ENCODE peak calls at places on chromosome 4, in five cellular contexts. O is SK-N-SH, Z is K562, Q is A549, V is mesenchymal stem cell. I is an unnamed sample. For H3K4me1, the result is how much of the 10 kb centered on the place peaks cover.

GRCh38 chr4:7169134-7169533 is 23.2 kb upstream of the SORCS2 start:
- DNase-seq in O (no peak), Z (no peak), Q (no peak), V (no peak), I (no peak)

GRCh38 chr4:95086532-95086931 is 328.8 kb downstream of the BMPR1B start:
- DNase-seq in O (no peak), Z (no peak), Q (no peak), V (no peak), I (no peak)

GRCh38 chr4:15738877-15739276 is 36.0 kb downstream of the BST1 start:
- DNase-seq in O (no peak), Z (no peak), Q (no peak), V (no peak), I (no peak)

GRCh38 chr4:15303052-15303641 is 124.7 kb upstream of the C1QTNF7 start:
- DNase-seq in O (no peak), Z (no peak), Q (peak), V (peak), I (peak)

GRCh38 chr4:56123051-56123450 is 174.3 kb downstream of the CEP135 start:
- DNase-seq in O (no peak), Z (no peak), Q (no peak), V (no peak), I (no peak)

GRCh38 chr4:140703463-140703862 is 52.7 kb downstream of the TBC1D9 start:
- DNase-seq in O (no peak), Z (no peak), Q (no peak), V (no peak), I (no peak)

GRCh38 chr4:157792716-157793115 is 380.1 kb downstream of the GASK1B start:
- DNase-seq in O (no peak), Z (no peak), Q (no peak), V (no peak), I (no peak)

GRCh38 chr4:10184051-10184450 is 67.5 kb upstream of the WDR1 start:
- DNase-seq in O (no peak), Z (no peak), Q (no peak), V (no peak), I (no peak)

GRCh38 chr4:26048378-26048882 is 134.4 kb downstream of the SMIM20 start:
- DNase-seq in O (peak), Z (no peak), Q (no peak), V (peak), I (peak)

GRCh38 chr4:55635760-55636621 is at the start of gene NMU:
- DNase-seq in O (peak), Z (peak), Q (no peak), V (peak), I (no peak)

GRCh38 chr4:244471-244870 is 60.8 kb downstream of the ZNF732 start:
- DNase-seq in O (no peak), Z (peak), Q (no peak), V (peak), I (no peak)

GRCh38 chr4:159175165-159175988 is 72.5 kb downstream of the RAPGEF2 start:
- DNase-seq in O (peak), Z (peak), Q (peak), V (peak), I (peak)

GRCh38 chr4:112509243-112510190 is 6.5 kb downstream of the NEUROG2 start:
- DNase-seq in O (peak), Z (no peak), Q (no peak), V (no peak), I (no peak)

GRCh38 chr4:37762294-37763163 is 64.0 kb upstream of the PGM2 start:
- DNase-seq in O (no peak), Z (no peak), Q (no peak), V (peak), I (no peak)

GRCh38 chr4:95998311-95998710 is 158.4 kb downstream of the PDHA2 start:
- DNase-seq in O (no peak), Z (no peak), Q (no peak), V (peak), I (no peak)

GRCh38 chr4:19739101-19739651 is 512.5 kb upstream of the SLIT2 start:
- DNase-seq in O (no peak), Z (no peak), Q (no peak), V (peak), I (peak)

GRCh38 chr4:118345813-118346212 is 7.0 kb downstream of the PRSS12 start:
- DNase-seq in O (no peak), Z (no peak), Q (no peak), V (peak), I (no peak)

GRCh38 chr4:156763511-156763910 is 208.1 kb downstream of the PDGFC start:
- DNase-seq in O (peak), Z (no peak), Q (no peak), V (no peak), I (no peak)

GRCh38 chr4:47068986-47069385 is 37.6 kb downstream of the GABRB1 start:
- DNase-seq in O (no peak), Z (no peak), Q (no peak), V (no peak), I (no peak)

GRCh38 chr4:132642196-132642817 is 506.8 kb upstream of the PCDH10 start:
- DNase-seq in O (peak), Z (peak), Q (peak), V (peak), I (no peak)

GRCh38 chr4:25621027-25621930 is 34.4 kb upstream of the SLC34A2 start:
- DNase-seq in O (no peak), Z (no peak), Q (no peak), V (no peak), I (no peak)

GRCh38 chr4:175456131-175456530 is 355.9 kb downstream of the GPM6A start:
- DNase-seq in O (no peak), Z (no peak), Q (no peak), V (no peak), I (no peak)

GRCh38 chr4:21102667-21103066 is 402.4 kb downstream of the PACRGL start:
- DNase-seq in O (no peak), Z (no peak), Q (no peak), V (no peak), I (no peak)

GRCh38 chr4:92864176-92864575 is 560.4 kb downstream of the GRID2 start:
- DNase-seq in O (no peak), Z (no peak), Q (no peak), V (no peak), I (no peak)

GRCh38 chr4:81052119-81053068 is 21.9 kb downstream of the BMP3 start:
- DNase-seq in O (peak), Z (peak), Q (no peak), V (peak), I (peak)

GRCh38 chr4:26687728-26688127 is 103.8 kb downstream of the TBC1D19 start:
- DNase-seq in O (no peak), Z (no peak), Q (no peak), V (peak), I (no peak)

GRCh38 chr4:79576480-79576803 is 168.4 kb upstream of the GK2 start:
- DNase-seq in O (peak), Z (peak), Q (no peak), V (peak), I (no peak)

GRCh38 chr4:25551608-25552007 is 104.0 kb upstream of the SLC34A2 start:
- DNase-seq in O (no peak), Z (no peak), Q (no peak), V (no peak), I (no peak)

GRCh38 chr4:9685692-9686091 is 95.7 kb upstream of the DRD5 start:
- DNase-seq in O (no peak), Z (no peak), Q (no peak), V (no peak), I (no peak)

GRCh38 chr4:174438711-174439110 is 83.6 kb downstream of the HPGD start:
- DNase-seq in O (no peak), Z (no peak), Q (no peak), V (no peak), I (no peak)

GRCh38 chr4:106796866-106797265 is 239.2 kb downstream of the DKK2 start:
- DNase-seq in O (no peak), Z (no peak), Q (no peak), V (peak), I (no peak)

GRCh38 chr4:128570380-128570779 is 239.1 kb upstream of the JADE1 start:
- DNase-seq in O (no peak), Z (no peak), Q (no peak), V (peak), I (no peak)

GRCh38 chr4:183411291-183411861 is 33.1 kb upstream of the CDKN2AIP start:
- DNase-seq in O (no peak), Z (no peak), Q (no peak), V (no peak), I (peak)
- H3K27ac ChIP-seq in O (no peak), Z (no peak), Q (no peak), V (no peak), I (no peak)

DNA sequence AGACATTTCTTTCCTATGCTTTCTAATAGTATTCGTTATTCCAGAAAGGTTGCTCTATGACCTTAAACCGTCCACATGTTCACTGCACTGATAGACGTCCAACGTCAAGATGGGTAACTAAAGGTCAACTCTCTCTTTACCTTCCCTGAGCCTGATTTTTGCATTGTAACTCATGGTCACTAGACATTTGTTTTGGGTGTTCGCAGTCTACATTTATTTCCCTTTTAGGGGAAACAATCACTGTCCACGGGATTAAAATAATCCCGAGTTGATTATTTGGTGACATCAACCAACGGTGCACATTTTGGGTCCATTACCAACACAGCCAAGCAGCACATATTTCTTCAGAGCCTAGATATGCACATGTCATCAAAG is 540 bp upstream of the HADH start:
- DNase-seq in O (no peak), Z (no peak), Q (no peak), V (no peak), I (no peak)
- H3K4me1 ChIP-seq in O (under half), Z (under half), Q (under half), V (under half), I (under half)

DNA sequence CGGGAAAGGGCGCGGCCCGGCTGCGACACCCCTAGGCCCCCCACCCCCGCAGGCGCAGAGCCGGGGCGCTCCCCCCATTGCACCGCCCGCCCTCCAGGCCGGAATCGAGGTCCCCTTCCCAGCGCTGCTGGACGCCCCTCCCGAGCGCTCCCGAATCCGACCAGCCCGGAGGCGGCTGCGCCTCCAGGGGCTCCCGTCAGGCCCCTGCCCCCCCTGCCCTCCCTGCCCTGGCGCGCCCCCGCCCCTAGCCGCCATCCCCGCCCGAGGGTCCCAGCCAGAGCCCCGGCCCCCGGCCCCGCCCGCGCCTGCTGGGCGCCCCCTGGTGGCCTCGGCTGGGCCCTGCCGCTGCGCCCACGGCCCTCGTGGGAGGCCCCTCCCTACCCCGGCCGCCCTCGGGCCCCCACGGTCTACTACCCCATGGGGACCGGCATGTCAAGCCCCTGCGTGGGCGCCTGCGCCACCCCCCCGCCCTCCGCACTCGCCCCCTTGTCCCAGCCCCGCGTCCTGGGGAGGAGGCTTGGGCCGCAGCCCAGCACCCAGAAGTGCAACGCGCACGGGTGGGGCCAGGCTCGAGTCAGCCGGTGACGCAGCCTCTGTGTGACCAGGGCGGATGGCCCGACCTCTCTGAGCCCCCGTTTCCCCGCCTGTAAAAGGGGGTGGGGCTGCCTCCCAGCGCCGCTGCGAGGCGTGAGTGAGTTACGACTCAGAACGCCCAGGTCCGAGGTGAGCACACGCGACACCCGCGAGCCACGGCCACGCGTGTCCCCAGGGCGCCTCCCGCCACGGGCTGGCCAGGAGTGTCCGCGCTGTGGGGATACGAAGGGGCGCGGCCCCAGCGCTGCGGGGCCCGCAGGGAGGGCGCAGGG is 104.9 kb downstream of the FAM53A start:
- DNase-seq in O (peak), Z (peak), Q (peak), V (peak), I (no peak)
- H3K27ac ChIP-seq in O (no peak), Z (peak), Q (peak), V (no peak), I (no peak)

GRCh38 chr4:8274066-8274652 is 4.6 kb downstream of the HTRA3 start:
- DNase-seq in O (no peak), Z (no peak), Q (no peak), V (no peak), I (no peak)
- H3K4me1 ChIP-seq in O (under half), Z (under half), Q (under half), V (under half), I (under half)

GRCh38 chr4:121784975-121785374 is 16.1 kb upstream of the EXOSC9 start:
- DNase-seq in O (no peak), Z (no peak), Q (no peak), V (peak), I (peak)

GRCh38 chr4:121786221-121786620 is 14.9 kb upstream of the EXOSC9 start:
- DNase-seq in O (no peak), Z (no peak), Q (no peak), V (no peak), I (no peak)

GRCh38 chr4:121783210-121783609 is 17.9 kb upstream of the EXOSC9 start:
- DNase-seq in O (no peak), Z (no peak), Q (no peak), V (no peak), I (no peak)

GRCh38 chr4:121784401-121784800 is 16.7 kb upstream of the EXOSC9 start:
- DNase-seq in O (no peak), Z (no peak), Q (no peak), V (no peak), I (no peak)

DNA sequence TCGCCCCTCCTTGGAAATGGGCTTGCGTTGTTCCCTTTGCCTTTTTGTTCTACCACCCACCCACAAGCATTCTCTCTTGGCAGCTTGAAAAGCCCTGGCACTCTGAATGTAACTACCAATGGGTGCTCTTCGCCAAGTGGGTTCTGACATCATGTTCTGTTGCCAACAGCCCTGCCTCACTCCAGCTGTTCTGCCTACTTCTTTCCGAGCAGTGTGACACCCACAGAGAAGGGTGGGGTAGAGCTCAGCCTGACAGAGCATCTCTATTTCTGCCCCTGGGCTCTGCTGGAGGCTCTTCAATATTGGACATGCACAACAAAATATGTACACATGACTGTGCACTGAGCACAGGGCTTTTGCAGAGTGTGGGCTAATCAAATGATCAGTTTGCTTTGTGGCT is 15.6 kb upstream of the EXOSC9 start:
- DNase-seq in O (no peak), Z (no peak), Q (no peak), V (no peak), I (peak)
- H3K27ac ChIP-seq in O (peak), Z (no peak), Q (peak), V (peak), I (peak)

GRCh38 chr4:147793569-147793968 is 61.7 kb downstream of the ARHGAP10 start:
- DNase-seq in O (no peak), Z (no peak), Q (no peak), V (peak), I (no peak)

GRCh38 chr4:147790412-147790811 is 58.5 kb downstream of the ARHGAP10 start:
- DNase-seq in O (no peak), Z (no peak), Q (no peak), V (no peak), I (no peak)

GRCh38 chr4:147791870-147792269 is 60.0 kb downstream of the ARHGAP10 start:
- DNase-seq in O (no peak), Z (no peak), Q (no peak), V (no peak), I (no peak)

GRCh38 chr4:147789596-147789995 is 57.7 kb downstream of the ARHGAP10 start:
- DNase-seq in O (peak), Z (no peak), Q (no peak), V (no peak), I (no peak)

GRCh38 chr4:147791341-147791740 is 59.5 kb downstream of the ARHGAP10 start:
- DNase-seq in O (no peak), Z (no peak), Q (no peak), V (no peak), I (no peak)
- H3K4me1 ChIP-seq in O (under half), Z (under half), Q (under half), V (under half), I (under half)

GRCh38 chr4:183171484-183172267 is 72.6 kb downstream of the WWC2 start:
- DNase-seq in O (no peak), Z (no peak), Q (peak), V (no peak), I (no peak)
- H3K27ac ChIP-seq in O (no peak), Z (no peak), Q (peak), V (peak), I (no peak)